ENCODE peak calls at places on chromosomes 5 and 9, in seven cellular contexts. P is lower leg skin, N is IMR-90, J is tibial nerve, R is HL-60, S is cardiac fibroblast, Z is AG09309. Y is an unnamed sample.

GRCh38 chr9:125190371-125190801 is 783 bp upstream of the PPP6C start:
- DNase-seq in P (no peak), N (no peak), J (no peak), R (no peak), S (no peak), Z (no peak), Y (peak)

GRCh38 chr5:111834926-111835599 is 78.1 kb upstream of the NREP start:
- DNase-seq in P (no peak), N (peak), J (no peak), R (no peak), S (peak), Z (peak), Y (peak)

GRCh38 chr5:162209005-162209605 is 141.5 kb downstream of the GABRG2 start:
- DNase-seq in P (peak), N (no peak), J (no peak), R (peak), S (peak), Z (no peak), Y (no peak)

GRCh38 chr9:134384811-134385479 is 58.7 kb downstream of the RXRA start:
- DNase-seq in P (no peak), N (no peak), J (no peak), R (no peak), S (no peak), Z (no peak), Y (no peak)

GRCh38 chr5:174721522-174722432 is 2.6 kb upstream of the MSX2 start:
- DNase-seq in P (no peak), N (no peak), J (no peak), R (no peak), S (no peak), Z (no peak), Y (no peak)

GRCh38 chr9:127706836-127707241 is at the start of gene CFAP157:
- DNase-seq in P (no peak), N (no peak), J (no peak), R (no peak), S (no peak), Z (no peak), Y (no peak)

GRCh38 chr5:161086456-161086855 is 234.4 kb upstream of the ATP10B start:
- DNase-seq in P (no peak), N (peak), J (no peak), R (no peak), S (peak), Z (peak), Y (peak)

GRCh38 chr9:19174127-19174921 is 47.0 kb upstream of the PLIN2 start:
- DNase-seq in P (peak), N (peak), J (peak), R (no peak), S (peak), Z (peak), Y (peak)

GRCh38 chr5:149576021-149576420 is 5.3 kb upstream of the ARHGEF37 start:
- DNase-seq in P (no peak), N (no peak), J (no peak), R (no peak), S (no peak), Z (no peak), Y (no peak)

GRCh38 chr9:77876091-77876490 is 155.5 kb downstream of the GNAQ start:
- DNase-seq in P (no peak), N (no peak), J (no peak), R (no peak), S (peak), Z (no peak), Y (peak)

GRCh38 chr5:134466241-134467069 is 54.8 kb upstream of the CDKN2AIPNL start:
- DNase-seq in P (peak), N (peak), J (peak), R (peak), S (peak), Z (no peak), Y (peak)

GRCh38 chr9:77751341-77752091 is 103.4 kb upstream of the GNA14 start:
- DNase-seq in P (no peak), N (peak), J (no peak), R (no peak), S (peak), Z (peak), Y (peak)

GRCh38 chr5:164433471-164433870 is 928.1 kb downstream of the MAT2B start:
- DNase-seq in P (no peak), N (peak), J (no peak), R (no peak), S (peak), Z (no peak), Y (no peak)

GRCh38 chr9:4955836-4956235 is 29.2 kb upstream of the JAK2 start:
- DNase-seq in P (no peak), N (peak), J (no peak), R (no peak), S (peak), Z (no peak), Y (peak)

GRCh38 chr9:96611302-96611701 is 8.3 kb downstream of the CDC14B start:
- DNase-seq in P (no peak), N (no peak), J (no peak), R (no peak), S (no peak), Z (no peak), Y (no peak)

GRCh38 chr9:109555215-109555614 is 57.1 kb upstream of the PTPN3 start:
- DNase-seq in P (no peak), N (no peak), J (no peak), R (no peak), S (no peak), Z (no peak), Y (no peak)

GRCh38 chr5:116763987-116764866 is 189.6 kb upstream of the SEMA6A start:
- DNase-seq in P (no peak), N (no peak), J (no peak), R (no peak), S (no peak), Z (no peak), Y (no peak)

GRCh38 chr5:33641722-33642505 is 201.1 kb downstream of the TARS1 start:
- DNase-seq in P (no peak), N (peak), J (no peak), R (no peak), S (peak), Z (peak), Y (no peak)

GRCh38 chr5:77224672-77225355 is 14.3 kb downstream of the PDE8B start:
- DNase-seq in P (no peak), N (peak), J (no peak), R (no peak), S (peak), Z (peak), Y (peak)

GRCh38 chr5:98341038-98341710 is 432.3 kb upstream of the RGMB start:
- DNase-seq in P (no peak), N (peak), J (no peak), R (no peak), S (peak), Z (peak), Y (peak)

GRCh38 chr5:67201897-67202549 is 5.4 kb upstream of the CD180 start:
- DNase-seq in P (no peak), N (no peak), J (no peak), R (no peak), S (no peak), Z (no peak), Y (no peak)

GRCh38 chr9:123085916-123086315 is 52.4 kb downstream of the GPR21 start:
- DNase-seq in P (no peak), N (no peak), J (no peak), R (no peak), S (no peak), Z (no peak), Y (no peak)

GRCh38 chr9:28120241-28121025 is 547.2 kb upstream of the C9orf72 start:
- DNase-seq in P (no peak), N (no peak), J (no peak), R (no peak), S (no peak), Z (no peak), Y (no peak)

DNA sequence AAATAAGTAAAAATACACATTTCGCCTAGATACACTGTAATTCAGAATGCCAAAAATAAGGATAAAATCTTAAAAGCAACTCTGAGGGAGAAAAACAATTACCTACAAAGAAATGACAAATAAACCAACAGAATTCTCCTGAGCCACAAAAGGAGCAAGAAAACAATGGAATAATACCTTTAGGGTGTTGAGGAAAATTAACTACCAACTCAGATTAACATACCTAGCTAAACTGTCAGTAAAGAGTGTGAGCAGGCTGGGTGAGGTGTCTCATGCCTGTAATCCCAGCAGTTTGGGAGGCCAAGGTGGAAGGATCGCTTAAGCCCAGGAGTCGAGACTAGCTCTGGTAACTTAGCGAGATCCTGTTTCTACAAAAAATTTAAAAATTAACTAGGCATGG is 81.5 kb downstream of the C9orf50 start:
- DNase-seq in P (no peak), N (no peak), J (no peak), R (no peak), S (no peak), Z (no peak), Y (no peak)
- H3K4me3 ChIP-seq in P (no peak), N (no peak), J (no peak), R (no peak), S (no peak), Z (no peak), Y (no peak)

GRCh38 chr5:132427285-132428146 is 58.0 kb downstream of the SLC22A5 start:
- DNase-seq in P (no peak), N (no peak), J (no peak), R (no peak), S (no peak), Z (no peak), Y (no peak)

GRCh38 chr5:132425975-132426524 is 56.5 kb downstream of the SLC22A5 start:
- DNase-seq in P (no peak), N (no peak), J (no peak), R (no peak), S (no peak), Z (no peak), Y (no peak)

GRCh38 chr5:132428147-132428482 is 58.6 kb downstream of the SLC22A5 start:
- DNase-seq in P (no peak), N (no peak), J (no peak), R (no peak), S (no peak), Z (no peak), Y (no peak)

GRCh38 chr5:132425009-132425937 is 55.8 kb downstream of the SLC22A5 start:
- DNase-seq in P (no peak), N (peak), J (no peak), R (no peak), S (peak), Z (no peak), Y (peak)

GRCh38 chr5:132426525-132427138 is 57.1 kb downstream of the SLC22A5 start:
- DNase-seq in P (peak), N (peak), J (peak), R (peak), S (peak), Z (peak), Y (peak)
- TF ChIP-seq CTCF in P (no peak), N (peak), J (no peak), R (no peak), S (peak), Z (peak), Y (peak)

DNA sequence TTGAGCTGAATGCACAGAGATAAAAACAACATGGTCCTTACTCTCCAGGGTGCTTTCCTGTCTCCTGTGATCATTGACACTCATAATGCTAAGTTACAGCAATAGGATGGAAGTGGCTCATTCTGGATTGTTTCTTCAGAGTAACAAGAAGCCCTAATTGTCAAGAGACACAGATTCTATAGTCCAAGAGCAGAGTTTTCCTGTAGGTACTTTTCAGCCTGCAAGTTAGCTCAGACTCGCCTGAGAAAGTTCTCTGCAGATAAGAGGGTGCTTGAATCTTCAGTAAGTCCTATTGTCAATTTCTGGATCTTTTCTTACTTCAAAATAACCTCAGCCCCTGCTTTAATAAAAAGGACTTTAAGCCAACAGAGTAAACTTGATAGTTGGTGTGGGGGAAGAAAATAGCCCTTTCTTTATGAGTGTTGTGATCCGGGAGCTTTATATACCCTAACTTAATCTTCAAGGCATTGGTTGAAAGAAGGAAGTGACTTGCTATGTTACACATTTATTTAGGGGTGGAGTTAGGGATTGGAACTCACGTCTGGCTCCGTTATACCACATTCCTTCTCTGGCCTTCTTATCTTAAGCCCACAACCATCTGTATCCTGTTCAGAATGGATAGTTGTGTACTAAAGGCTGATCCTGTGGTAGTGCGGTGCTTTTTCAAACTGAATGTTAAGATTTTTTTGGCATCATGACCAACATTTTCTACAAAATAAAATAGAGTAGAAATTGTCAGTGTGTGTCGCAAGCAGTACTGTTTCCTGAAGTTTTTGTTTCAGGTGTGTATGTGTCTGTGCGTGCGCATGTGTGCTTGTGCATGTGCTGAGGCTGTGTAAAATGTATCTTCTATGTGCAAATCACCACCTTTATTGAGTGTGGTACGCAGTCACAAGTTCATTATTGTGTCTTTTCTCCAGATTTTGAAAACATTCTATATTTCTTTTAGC is 173.9 kb downstream of the WDR70 start:
- DNase-seq in P (no peak), N (peak), J (no peak), R (no peak), S (peak), Z (peak), Y (peak)
- H3K4me3 ChIP-seq in P (no peak), N (no peak), J (no peak), R (no peak), S (no peak), Z (no peak), Y (no peak)

DNA sequence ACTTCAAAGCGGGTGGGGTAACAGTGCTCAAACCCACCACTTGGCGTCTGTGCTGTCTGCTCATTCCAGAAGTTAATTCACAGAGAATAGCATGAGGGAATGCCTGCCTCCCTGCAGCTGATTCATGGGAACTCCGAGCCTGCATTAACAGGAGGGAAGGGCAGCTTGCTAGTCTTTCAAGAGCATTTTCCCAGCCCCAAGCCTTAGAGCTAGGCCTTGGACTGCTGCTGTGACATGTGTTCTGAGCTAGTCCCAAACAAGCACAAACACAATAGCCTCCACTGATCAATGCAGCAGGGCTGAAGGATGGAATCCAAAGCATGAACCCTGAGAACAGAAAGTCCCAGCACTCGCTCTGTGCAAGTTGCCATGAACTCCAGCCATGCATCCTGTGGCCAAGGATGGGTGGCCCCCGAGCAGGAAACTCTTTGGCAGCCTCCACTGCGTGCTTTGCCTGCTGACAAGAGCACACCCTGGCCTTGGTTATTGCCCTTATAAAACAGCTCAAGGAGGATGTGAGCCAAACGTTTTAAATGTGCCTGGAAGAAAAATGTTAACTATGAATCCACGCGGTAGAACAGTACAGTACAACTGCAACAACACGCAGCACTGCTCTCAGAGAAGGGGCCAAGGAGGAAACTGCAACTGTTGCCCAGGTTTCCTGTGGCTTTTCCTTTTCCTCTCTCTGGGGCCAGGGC is 653.1 kb upstream of the KLF4 start:
- DNase-seq in P (peak), N (peak), J (peak), R (no peak), S (peak), Z (peak), Y (peak)
- TF ChIP-seq CTCF in P (no peak), N (no peak), J (no peak), R (no peak), S (peak), Z (peak), Y (peak)

DNA sequence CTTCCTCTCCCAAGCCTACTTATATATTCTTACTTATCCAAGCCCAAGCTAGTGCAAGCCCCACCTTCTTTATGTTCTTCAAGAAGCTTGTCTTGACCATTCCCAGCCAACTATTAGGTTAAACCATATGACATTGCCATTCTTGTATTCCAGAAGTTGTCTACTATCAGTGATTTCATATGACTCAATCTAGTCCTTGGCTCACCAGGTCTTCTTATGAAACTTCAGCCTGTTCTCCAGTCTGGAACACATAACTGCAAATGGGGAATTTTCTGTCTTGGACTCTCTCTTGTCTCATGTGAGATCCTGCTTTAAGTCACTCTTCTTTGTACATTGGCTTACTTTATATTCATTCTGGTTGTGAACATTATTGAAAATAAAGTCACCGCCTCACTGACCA is 130.7 kb downstream of the TTLL11 start:
- DNase-seq in P (no peak), N (peak), J (no peak), R (no peak), S (peak), Z (no peak), Y (peak)
- H3K4me3 ChIP-seq in P (no peak), N (no peak), J (no peak), R (no peak), S (no peak), Z (no peak), Y (no peak)

GRCh38 chr9:69980041-69980440 is 63.6 kb upstream of the MAMDC2 start:
- DNase-seq in P (no peak), N (peak), J (no peak), R (no peak), S (no peak), Z (no peak), Y (peak)
- TF ChIP-seq CTCF in P (no peak), N (no peak), J (no peak), R (no peak), S (no peak), Z (no peak), Y (no peak)

DNA sequence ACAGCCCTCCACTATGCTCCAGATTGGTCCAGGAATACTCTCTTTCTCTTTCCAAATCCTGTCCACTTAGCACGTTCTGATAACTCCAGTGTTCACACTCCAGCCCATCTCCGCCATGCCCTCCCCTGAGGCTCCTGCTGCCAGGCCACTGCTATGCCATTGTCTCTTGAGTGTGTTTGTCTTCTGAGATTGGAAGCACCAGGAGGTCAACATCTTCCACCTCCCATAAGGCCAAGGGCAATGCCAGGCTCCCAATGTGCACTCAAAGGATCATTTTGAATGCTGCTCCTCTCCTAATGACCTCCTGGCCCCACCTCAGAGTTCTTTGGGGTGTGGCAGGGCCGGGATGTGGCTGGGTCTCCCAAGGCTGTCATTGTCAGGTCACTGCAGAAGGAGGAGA is 19.5 kb downstream of the IGIP start:
- DNase-seq in P (peak), N (no peak), J (no peak), R (no peak), S (no peak), Z (no peak), Y (no peak)
- H3K4me3 ChIP-seq in P (no peak), N (no peak), J (no peak), R (no peak), S (no peak), Z (no peak), Y (no peak)